ENCODE peak calls at places on chromosomes 11 and 22, in six cellular contexts. I is fibroblast of lung, C is heart left ventricle, N is endothelial cell of umbilical vein, J is pancreas, G is IMR-90. X is an unnamed sample. For H3K36me3, the result is how much of the 10 kb centered on the place peaks cover.

GRCh38 chr11:63641727-63642126 is 27.5 kb upstream of the PLAAT3 start:
- DNase-seq in I (peak), G (peak), N (peak), J (no peak), C (no peak), X (no peak)

GRCh38 chr11:19259487-19260345 is 19.0 kb upstream of the E2F8 start:
- DNase-seq in G (peak), C (peak), I (peak), N (peak), J (peak), X (peak)

GRCh38 chr22:44532466-44533025 is 34.5 kb upstream of the RTL6 start:
- DNase-seq in I (no peak), N (no peak), J (no peak), C (no peak), G (no peak), X (no peak)

GRCh38 chr11:104609297-104609696 is 289.0 kb downstream of the CASP12 start:
- DNase-seq in I (peak), G (peak), J (peak), C (no peak), N (peak), X (no peak)

GRCh38 chr11:15897211-15897960 is 459.0 kb downstream of the SOX6 start:
- DNase-seq in N (no peak), J (no peak), G (peak), I (peak), C (no peak), X (peak)

GRCh38 chr11:12279672-12280108 is 97.7 kb upstream of the PARVA start:
- DNase-seq in C (no peak), N (no peak), G (no peak), J (no peak), I (no peak), X (no peak)

GRCh38 chr11:128898580-128899344 is 7.6 kb downstream of the KCNJ5 start:
- DNase-seq in N (no peak), G (peak), J (no peak), I (no peak), C (no peak), X (no peak)

GRCh38 chr22:25942126-25942988 is 200.4 kb downstream of the MYO18B start:
- DNase-seq in G (no peak), N (no peak), J (no peak), I (no peak), C (no peak), X (no peak)

GRCh38 chr22:41682033-41682807 is 6.4 kb downstream of the SNU13 start:
- DNase-seq in N (peak), C (peak), J (peak), G (peak), I (peak), X (no peak)

GRCh38 chr22:32804036-32804435 is 2.5 kb downstream of the TIMP3 start:
- DNase-seq in N (no peak), J (no peak), I (peak), C (no peak), G (peak), X (no peak)

GRCh38 chr11:2521681-2522630 is 77.1 kb downstream of the KCNQ1 start:
- DNase-seq in C (peak), N (no peak), G (no peak), I (no peak), J (peak), X (no peak)

GRCh38 chr11:118658372-118659313 is 20.8 kb downstream of the TREH start:
- DNase-seq in G (no peak), C (peak), J (no peak), N (peak), I (peak), X (no peak)

GRCh38 chr11:92941676-92942571 is 27.5 kb upstream of the MTNR1B start:
- DNase-seq in I (peak), C (no peak), G (peak), J (no peak), N (peak), X (no peak)

GRCh38 chr11:113204280-113204679 is 110.1 kb upstream of the TTC12 start:
- DNase-seq in C (no peak), J (no peak), G (no peak), N (no peak), I (no peak), X (no peak)

GRCh38 chr11:11370263-11371060 is 17.4 kb upstream of the CSNK2A3 start:
- DNase-seq in I (no peak), N (no peak), C (no peak), J (no peak), G (no peak), X (no peak)

GRCh38 chr11:63536669-63537292 is at the start of gene PLAAT4:
- DNase-seq in C (no peak), N (peak), I (peak), J (peak), G (peak), X (no peak)

GRCh38 chr11:27217948-27218410 is 145.0 kb downstream of the CCDC34 start:
- DNase-seq in I (no peak), J (no peak), N (no peak), G (peak), C (no peak), X (peak)

GRCh38 chr22:32661296-32661695 is 140.2 kb upstream of the TIMP3 start:
- DNase-seq in C (peak), N (no peak), G (peak), J (no peak), I (peak), X (peak)

GRCh38 chr22:42711895-42712837 is 8.5 kb downstream of the A4GALT start:
- DNase-seq in G (no peak), I (no peak), N (no peak), J (no peak), C (no peak), X (no peak)

GRCh38 chr11:8039530-8040260 is 41.3 kb upstream of the TUB start:
- DNase-seq in I (no peak), J (no peak), C (no peak), N (no peak), G (no peak), X (no peak)

GRCh38 chr11:77820565-77821348 is at the start of the genes AAMDC and RSF1:
- DNase-seq in N (peak), I (peak), J (peak), G (peak), C (peak), X (peak)

GRCh38 chr11:13480198-13480597 is 15.6 kb downstream of the PTH start:
- DNase-seq in G (no peak), C (peak), I (no peak), J (no peak), N (no peak), X (no peak)

GRCh38 chr11:58914821-58915543 is 24.3 kb upstream of the GLYATL1 start:
- DNase-seq in N (no peak), C (no peak), I (no peak), J (no peak), G (peak), X (no peak)

GRCh38 chr11:77407613-77408012 is 66.3 kb downstream of the PAK1 start:
- DNase-seq in I (peak), J (peak), C (no peak), N (peak), G (peak), X (peak)

GRCh38 chr11:93648168-93648567 is 13.3 kb upstream of the CEP295 start:
- DNase-seq in N (peak), C (no peak), J (no peak), G (peak), I (peak), X (no peak)

GRCh38 chr11:115117931-115118479 is 386.2 kb downstream of the CADM1 start:
- DNase-seq in I (no peak), J (no peak), C (no peak), G (no peak), N (no peak), X (no peak)
- H3K36me3 ChIP-seq in I (under half), J (under half), C (under half), G (under half), N (under half), X (under half)

GRCh38 chr11:47185305-47186075 is 744 bp downstream of the PACSIN3 start:
- DNase-seq in N (peak), G (peak), J (peak), C (peak), I (peak), X (no peak)

GRCh38 chr11:47186076-47186936 is at the start of gene PACSIN3:
- DNase-seq in I (peak), C (peak), J (peak), N (peak), G (peak), X (no peak)

GRCh38 chr11:47187723-47188122 is 1.5 kb upstream of the PACSIN3 start:
- DNase-seq in C (no peak), N (no peak), G (no peak), J (no peak), I (no peak), X (no peak)

GRCh38 chr11:47188262-47188661 is 2.0 kb upstream of the PACSIN3 start:
- DNase-seq in N (no peak), I (peak), C (no peak), G (no peak), J (no peak), X (no peak)

GRCh38 chr11:47186937-47187681 is 875 bp upstream of the PACSIN3 start:
- DNase-seq in I (peak), N (peak), G (peak), J (peak), C (peak), X (no peak)
- TF ChIP-seq CTCF in I (no peak), N (no peak), G (no peak), J (no peak), C (no peak), X (peak)

GRCh38 chr22:20125201-20126174 is 6.1 kb upstream of the ZDHHC8 start:
- DNase-seq in G (no peak), C (no peak), J (no peak), I (no peak), N (no peak), X (no peak)
- H3K36me3 ChIP-seq in G (half or more), C (under half), J (under half), I (under half), N (under half), X (under half)

GRCh38 chr22:17873116-17873515 is 98.8 kb upstream of the BID start:
- DNase-seq in I (no peak), G (no peak), C (no peak), N (no peak), J (no peak), X (no peak)
- TF ChIP-seq CTCF in I (no peak), G (no peak), C (no peak), N (no peak), J (no peak), X (no peak)

GRCh38 chr11:65444314-65445051 is 21.9 kb downstream of the NEAT1 start:
- DNase-seq in J (no peak), N (peak), C (peak), G (peak), I (peak), X (no peak)
- H3K36me3 ChIP-seq in J (under half), N (under half), C (half or more), G (under half), I (under half), X (under half)

GRCh38 chr11:132054822-132055221 is 684.4 kb downstream of the NTM start:
- DNase-seq in N (no peak), C (no peak), J (no peak), I (peak), G (peak), X (peak)
- TF ChIP-seq CTCF in N (no peak), C (no peak), J (no peak), I (no peak), G (no peak), X (no peak)

GRCh38 chr22:46347646-46348045 is 12.1 kb downstream of the TRMU start:
- DNase-seq in I (no peak), J (no peak), N (no peak), C (peak), G (no peak), X (no peak)

GRCh38 chr22:46349238-46349637 is 13.7 kb downstream of the TRMU start:
- DNase-seq in C (peak), J (peak), N (no peak), G (no peak), I (no peak), X (no peak)

GRCh38 chr22:46349681-46350080 is 14.2 kb downstream of the TRMU start:
- DNase-seq in C (peak), N (no peak), I (no peak), G (no peak), J (peak), X (no peak)

GRCh38 chr22:46346680-46347405 is 11.3 kb downstream of the TRMU start:
- DNase-seq in G (no peak), I (no peak), C (peak), J (peak), N (no peak), X (no peak)

GRCh38 chr22:46348099-46348695 is 12.7 kb downstream of the TRMU start:
- DNase-seq in J (no peak), N (no peak), G (no peak), C (peak), I (no peak), X (no peak)
- H3K36me3 ChIP-seq in J (half or more), N (half or more), G (half or more), C (half or more), I (under half), X (half or more)

GRCh38 chr11:121932646-121933185 is 183.3 kb downstream of the BLID start:
- DNase-seq in C (no peak), I (no peak), G (no peak), N (no peak), J (no peak), X (no peak)
- TF ChIP-seq CTCF in C (no peak), I (no peak), G (no peak), N (no peak), J (no peak), X (no peak)

GRCh38 chr22:50210378-50211139 is 9.7 kb downstream of the SELENOO start:
- DNase-seq in G (no peak), I (no peak), J (no peak), N (no peak), C (no peak), X (no peak)
- H3K36me3 ChIP-seq in G (under half), I (under half), J (under half), N (under half), C (half or more), X (under half)

DNA sequence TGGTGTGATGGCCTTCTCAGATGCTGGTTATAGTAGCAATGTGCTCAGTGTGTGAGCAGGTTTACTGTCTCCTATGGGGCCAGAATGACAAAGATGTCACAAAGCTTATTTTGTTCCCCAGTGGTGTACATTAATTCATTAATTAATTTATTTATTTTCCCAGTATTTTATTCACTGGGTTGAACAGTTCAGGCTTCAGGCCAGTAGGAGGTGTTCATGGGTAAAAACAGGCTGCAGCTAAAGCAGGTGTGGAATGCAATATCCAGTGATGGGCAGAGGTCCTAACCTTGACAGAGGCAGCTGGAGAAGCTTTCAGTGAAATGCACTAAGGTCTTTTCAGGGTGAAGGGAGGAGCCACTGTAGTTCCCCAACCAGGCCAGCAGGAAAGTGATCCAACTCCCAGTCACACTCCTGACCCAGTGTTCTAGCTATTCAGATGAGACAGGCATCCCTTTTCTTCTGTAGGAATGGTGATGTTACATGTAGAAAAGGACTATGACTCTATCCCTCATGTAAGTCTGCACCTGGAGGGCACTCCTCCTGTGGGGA is 7.8 kb upstream of the FANCF start:
- DNase-seq in C (no peak), G (no peak), N (no peak), I (no peak), J (no peak), X (no peak)
- TF ChIP-seq CTCF in C (no peak), G (no peak), N (no peak), I (no peak), J (no peak), X (peak)

X was measured in BJ.